ENCODE peak calls at places on chromosomes 12 and 14, in four cellular contexts. X is IMR-90, L is GM12878, P is K562. H is an unnamed sample.

GRCh38 chr14:50397461-50398196 is 948 bp upstream of the CDKL1 start:
- DNase-seq in X (no peak), L (no peak), P (no peak), H (no peak)

GRCh38 chr12:1591029-1591428 is 3.4 kb downstream of the FBXL14 start:
- DNase-seq in X (no peak), L (no peak), P (no peak), H (peak; percentile 51)

GRCh38 chr12:113276306-113276705 is 55.0 kb downstream of the TPCN1 start:
- DNase-seq in X (peak; percentile 13), L (no peak), P (no peak), H (no peak)

GRCh38 chr12:118359541-118359915 is 13.2 kb downstream of the TAOK3 start:
- DNase-seq in X (no peak), L (no peak), P (no peak), H (no peak)

GRCh38 chr12:24560867-24561266 is 388.0 kb downstream of the BCAT1 start:
- DNase-seq in X (no peak), L (no peak), P (no peak), H (no peak)

GRCh38 chr12:88142610-88142991 is 494 bp downstream of the TMTC3 start:
- DNase-seq in X (no peak), L (no peak), P (peak; percentile 17), H (no peak)

GRCh38 chr14:64761441-64762043 is 57.3 kb downstream of the PLEKHG3 start:
- DNase-seq in X (peak; percentile 49), L (no peak), P (no peak), H (no peak)

GRCh38 chr14:96105089-96105920 is 66.1 kb downstream of the C14orf132 start:
- DNase-seq in X (no peak), L (no peak), P (no peak), H (no peak)

GRCh38 chr12:85975716-85976115 is 101.6 kb downstream of the NTS start:
- DNase-seq in X (no peak), L (no peak), P (no peak), H (peak; percentile 66)

GRCh38 chr12:100827901-100828520 is 33.4 kb downstream of the ANO4 start:
- DNase-seq in X (peak; percentile 54), L (no peak), P (peak; percentile 15), H (peak; percentile 24)

GRCh38 chr12:130876297-130876696 is 4.4 kb downstream of the RAN start:
- DNase-seq in X (no peak), L (no peak), P (no peak), H (no peak)

GRCh38 chr14:20644520-20644919 is 3.0 kb upstream of the OR6S1 start:
- DNase-seq in X (no peak), L (no peak), P (no peak), H (no peak)

GRCh38 chr14:89440997-89441909 is 24.2 kb upstream of the FOXN3 start:
- DNase-seq in X (no peak), L (no peak), P (peak; percentile 10), H (no peak)

GRCh38 chr12:106015646-106016045 is 123.1 kb downstream of the NUAK1 start:
- DNase-seq in X (no peak), L (no peak), P (no peak), H (no peak)

GRCh38 chr12:123387508-123388217 is 3.7 kb downstream of the KMT5A start:
- DNase-seq in X (no peak), L (no peak), P (no peak), H (peak; percentile 12)

GRCh38 chr12:123388218-123388947 is 4.5 kb downstream of the KMT5A start:
- DNase-seq in X (peak; percentile 52), L (peak; percentile 21), P (peak; percentile 86), H (peak; percentile 61)

GRCh38 chr12:123382684-123383083 is 1.2 kb upstream of the KMT5A start:
- DNase-seq in X (no peak), L (no peak), P (no peak), H (no peak)

GRCh38 chr12:123384994-123385376 is 1.1 kb downstream of the KMT5A start:
- DNase-seq in X (peak; percentile 63), L (no peak), P (no peak), H (peak; percentile 9)

DNA sequence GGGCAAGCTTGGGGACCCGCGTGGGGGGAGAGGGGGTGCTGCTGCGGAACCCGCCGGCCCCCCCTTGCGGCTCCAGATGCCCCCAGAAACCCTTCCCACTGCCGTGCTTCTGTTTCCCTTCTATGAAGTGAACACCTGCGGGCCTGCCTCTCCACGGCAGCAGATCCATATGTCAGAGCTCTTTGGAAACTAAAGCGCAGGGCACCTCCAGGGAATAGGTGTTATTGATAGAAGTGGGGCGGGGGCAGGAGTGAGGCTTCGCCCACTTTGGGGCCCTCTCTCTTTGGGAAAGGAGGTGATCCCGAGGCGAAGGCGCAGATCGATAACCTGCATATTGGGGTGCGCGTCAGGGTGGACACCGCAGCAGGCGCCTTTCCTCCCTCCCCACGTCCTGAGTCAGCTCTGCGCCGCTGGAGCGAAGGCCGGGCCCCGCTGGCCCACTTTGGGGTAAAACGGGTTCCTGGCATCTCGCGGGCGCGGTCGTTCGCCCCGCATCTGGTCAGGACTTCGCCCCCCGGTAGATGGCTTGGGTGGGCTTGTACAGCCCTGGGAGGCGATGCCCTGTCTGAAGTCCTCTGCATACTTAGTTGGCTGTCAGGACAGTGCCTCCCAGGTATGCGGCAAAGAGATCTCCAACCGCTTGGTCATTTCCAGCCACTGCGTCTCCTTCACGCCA is 524 bp downstream of the KMT5A start:
- DNase-seq in X (no peak), L (no peak), P (peak; percentile 38), H (peak; percentile 36)
- TF ChIP-seq CTCF in X (no peak), L (peak; percentile 3), P (no peak), H (no peak)

GRCh38 chr14:75822522-75823288 is 159.1 kb downstream of the TGFB3 start:
- DNase-seq in X (peak; percentile 85), L (no peak), P (no peak), H (no peak)
- TF ChIP-seq FOS in X (peak; percentile 60), L (no peak), P (no peak), H (no peak)

GRCh38 chr12:102526701-102527100 is 46.3 kb upstream of the IGF1 start:
- DNase-seq in X (peak; percentile 57), L (no peak), P (no peak), H (no peak)

GRCh38 chr12:102521662-102522277 is 41.4 kb upstream of the IGF1 start:
- DNase-seq in X (no peak), L (no peak), P (no peak), H (no peak)

GRCh38 chr12:102518871-102519270 is 38.5 kb upstream of the IGF1 start:
- DNase-seq in X (no peak), L (no peak), P (peak; percentile 26), H (no peak)

GRCh38 chr12:102527256-102527720 is 46.9 kb upstream of the IGF1 start:
- DNase-seq in X (peak; percentile 86), L (no peak), P (no peak), H (no peak)

DNA sequence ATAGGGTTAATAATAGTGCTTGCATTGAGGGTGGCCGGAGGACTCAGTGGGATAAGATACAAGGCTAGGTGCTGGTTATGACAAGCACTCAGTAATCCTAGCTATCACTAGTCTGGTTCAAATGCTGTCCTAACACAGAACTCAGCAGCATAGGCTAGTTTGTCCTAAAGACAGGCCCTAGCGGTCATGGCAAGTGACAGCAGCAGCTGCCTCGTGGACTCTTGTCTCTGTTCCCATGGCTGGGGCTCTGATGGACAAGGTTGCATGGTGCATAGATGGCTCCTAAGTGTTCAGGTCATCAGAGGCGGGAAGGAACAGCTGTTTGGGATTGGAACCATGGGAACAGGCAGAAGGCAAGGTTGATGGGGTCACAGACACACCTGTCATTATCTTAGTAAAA is 42.4 kb upstream of the IGF1 start:
- DNase-seq in X (no peak), L (no peak), P (no peak), H (no peak)
- TF ChIP-seq CTCF in X (no peak), L (no peak), P (peak; percentile 33), H (no peak)

GRCh38 chr12:65823481-65824313 is 586 bp upstream of the HMGA2 start:
- DNase-seq in X (peak; percentile 58), L (no peak), P (no peak), H (peak; percentile 60)

GRCh38 chr12:65825323-65825572 is 965 bp downstream of the HMGA2 start:
- DNase-seq in X (no peak), L (no peak), P (no peak), H (no peak)

GRCh38 chr12:65825573-65826512 is 1.6 kb downstream of the HMGA2 start:
- DNase-seq in X (peak; percentile 41), L (no peak), P (no peak), H (peak; percentile 67)

GRCh38 chr12:65822732-65823480 is 1.4 kb upstream of the HMGA2 start:
- DNase-seq in X (peak; percentile 79), L (no peak), P (no peak), H (peak; percentile 57)

GRCh38 chr12:65824314-65824563 is at the start of gene HMGA2:
- DNase-seq in X (peak; percentile 84), L (no peak), P (no peak), H (peak; percentile 83)
- TF ChIP-seq FOS in X (no peak), L (no peak), P (no peak), H (no peak)

GRCh38 chr12:52224154-52224553 is 8.9 kb upstream of the KRT7 start:
- DNase-seq in X (peak; percentile 74), L (no peak), P (no peak), H (no peak)

GRCh38 chr12:52220456-52220855 is 12.6 kb upstream of the KRT7 start:
- DNase-seq in X (no peak), L (no peak), P (no peak), H (no peak)

GRCh38 chr12:52223411-52224039 is 9.5 kb upstream of the KRT7 start:
- DNase-seq in X (peak; percentile 59), L (no peak), P (no peak), H (no peak)

GRCh38 chr12:52222692-52223091 is 10.4 kb upstream of the KRT7 start:
- DNase-seq in X (no peak), L (no peak), P (no peak), H (no peak)

DNA sequence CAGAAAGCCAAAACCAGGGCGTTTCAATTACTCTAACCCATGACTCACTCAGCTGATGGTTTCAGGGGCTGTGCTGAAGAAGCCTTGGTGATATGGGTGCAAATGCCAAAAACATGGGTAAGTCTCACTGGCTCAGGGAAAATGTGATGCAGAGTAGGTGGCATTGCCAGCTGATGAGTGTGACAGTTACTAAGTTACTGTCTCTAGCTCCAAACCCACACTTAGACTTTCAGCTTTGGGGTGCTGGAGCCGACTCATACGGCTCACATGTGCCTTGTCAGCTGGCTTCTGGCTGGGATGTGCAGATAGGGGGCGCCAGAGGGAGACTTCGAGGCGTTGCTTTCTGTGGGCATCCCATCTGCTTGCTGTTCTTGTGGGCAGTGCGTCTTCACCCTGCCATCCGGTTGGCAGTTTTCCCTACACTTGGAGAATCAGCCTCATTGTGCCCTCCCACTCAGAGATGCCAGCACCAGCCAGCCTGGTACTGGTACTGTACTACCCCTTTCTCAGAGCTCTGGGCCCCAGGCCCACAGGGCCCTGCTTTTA is 11.1 kb upstream of the KRT7 start:
- DNase-seq in X (peak; percentile 25), L (no peak), P (peak; percentile 56), H (peak; percentile 44)
- TF ChIP-seq CTCF in X (peak; percentile 50), L (peak; percentile 48), P (peak; percentile 72), H (peak; percentile 78)